ENCODE peak calls at places on chromosome 4, in seven cellular contexts. B, Z, J, V, F, K and E are unnamed samples.

GRCh38 chr4:2290974-2291704 is 29.2 kb upstream of the MXD4 start:
- DNase-seq in B (no peak), Z (no peak), J (no peak), V (no peak), F (no peak), K (no peak), E (no peak)

GRCh38 chr4:88382621-88383020 is 4.0 kb downstream of the HERC6 start:
- DNase-seq in B (no peak), Z (peak; percentile 63), J (no peak), V (no peak), F (peak; percentile 84), K (no peak), E (no peak)

GRCh38 chr4:61070269-61070668 is 129.9 kb upstream of the ADGRL3 start:
- DNase-seq in B (no peak), Z (no peak), J (no peak), V (no peak), F (no peak), K (no peak), E (no peak)

GRCh38 chr4:176385601-176386000 is 65.8 kb downstream of the SPCS3 start:
- DNase-seq in B (no peak), Z (no peak), J (no peak), V (no peak), F (no peak), K (no peak), E (no peak)

GRCh38 chr4:48949518-48950207 is 36.4 kb upstream of the CWH43 start:
- DNase-seq in B (no peak), Z (peak; percentile 90), J (no peak), V (no peak), F (no peak), K (no peak), E (no peak)

GRCh38 chr4:128284317-128284716 is 3.3 kb downstream of the PGRMC2 start:
- DNase-seq in B (no peak), Z (no peak), J (no peak), V (no peak), F (no peak), K (no peak), E (no peak)

GRCh38 chr4:126859314-126859713 is 773.4 kb upstream of the INTU start:
- DNase-seq in B (no peak), Z (no peak), J (no peak), V (no peak), F (no peak), K (no peak), E (no peak)

GRCh38 chr4:83207497-83208105 is 77.0 kb downstream of the COQ2 start:
- DNase-seq in B (no peak), Z (peak; percentile 32), J (no peak), V (peak; percentile 83), F (no peak), K (no peak), E (peak; percentile 87)

GRCh38 chr4:101284546-101284945 is 62.8 kb downstream of the PPP3CA start:
- DNase-seq in B (no peak), Z (no peak), J (no peak), V (no peak), F (no peak), K (no peak), E (no peak)

GRCh38 chr4:147139455-147140198 is 194.0 kb upstream of the TTC29 start:
- DNase-seq in B (no peak), Z (no peak), J (no peak), V (no peak), F (no peak), K (no peak), E (no peak)

GRCh38 chr4:2127609-2128300 is 68.6 kb downstream of the NAT8L start:
- DNase-seq in B (no peak), Z (no peak), J (no peak), V (no peak), F (no peak), K (no peak), E (no peak)

GRCh38 chr4:136918772-136919171 is 613.5 kb downstream of the PCDH18 start:
- DNase-seq in B (no peak), Z (no peak), J (no peak), V (no peak), F (no peak), K (no peak), E (no peak)

GRCh38 chr4:19844436-19844835 is 407.3 kb upstream of the SLIT2 start:
- DNase-seq in B (peak; percentile 8), Z (no peak), J (no peak), V (no peak), F (no peak), K (peak; percentile 37), E (no peak)

GRCh38 chr4:153005914-153006381 is 69.8 kb downstream of the FHDC1 start:
- DNase-seq in B (no peak), Z (no peak), J (no peak), V (no peak), F (no peak), K (no peak), E (no peak)

GRCh38 chr4:186746581-186746980 is 22.9 kb upstream of the FAT1 start:
- DNase-seq in B (no peak), Z (peak; percentile 19), J (no peak), V (no peak), F (no peak), K (no peak), E (peak; percentile 58)

GRCh38 chr4:118282692-118283091 is 70.1 kb downstream of the PRSS12 start:
- DNase-seq in B (no peak), Z (peak; percentile 88), J (no peak), V (no peak), F (no peak), K (no peak), E (no peak)

GRCh38 chr4:6292376-6293096 is 22.9 kb downstream of the WFS1 start:
- DNase-seq in B (no peak), Z (no peak), J (no peak), V (no peak), F (no peak), K (no peak), E (no peak)

GRCh38 chr4:8211229-8211628 is 12.1 kb downstream of the SH3TC1 start:
- DNase-seq in B (no peak), Z (no peak), J (no peak), V (no peak), F (no peak), K (no peak), E (no peak)

GRCh38 chr4:132770776-132771175 is 378.3 kb upstream of the PCDH10 start:
- DNase-seq in B (no peak), Z (no peak), J (no peak), V (no peak), F (no peak), K (no peak), E (no peak)

GRCh38 chr4:157425897-157426296 is 205.4 kb downstream of the GRIA2 start:
- DNase-seq in B (no peak), Z (no peak), J (no peak), V (no peak), F (no peak), K (no peak), E (no peak)

GRCh38 chr4:121728798-121729226 is 32.0 kb upstream of the ANXA5 start:
- DNase-seq in B (no peak), Z (peak; percentile 77), J (no peak), V (no peak), F (no peak), K (no peak), E (peak; percentile 80)

GRCh38 chr4:85475631-85476233 is 782 bp downstream of the ARHGAP24 start:
- DNase-seq in B (peak; percentile 43), Z (no peak), J (peak; percentile 50), V (no peak), F (no peak), K (peak; percentile 48), E (no peak)

GRCh38 chr4:123244233-123244632 is 152.4 kb upstream of the SPRY1 start:
- DNase-seq in B (peak; percentile 65), Z (peak; percentile 85), J (peak; percentile 58), V (no peak), F (no peak), K (peak; percentile 49), E (no peak)

GRCh38 chr4:185405296-185405999 is 8.8 kb downstream of the ANKRD37 start:
- DNase-seq in B (no peak), Z (no peak), J (no peak), V (no peak), F (no peak), K (no peak), E (no peak)

GRCh38 chr4:151659631-151660030 is 101.2 kb downstream of the GATB start:
- DNase-seq in B (no peak), Z (no peak), J (peak; percentile 79), V (no peak), F (no peak), K (no peak), E (no peak)

GRCh38 chr4:87819281-87819919 is 13.4 kb upstream of the MEPE start:
- DNase-seq in B (no peak), Z (peak; percentile 90), J (no peak), V (no peak), F (no peak), K (no peak), E (peak; percentile 89)

GRCh38 chr4:93313207-93313606 is 515.3 kb upstream of the ATOH1 start:
- DNase-seq in B (no peak), Z (peak; percentile 38), J (no peak), V (no peak), F (no peak), K (no peak), E (no peak)

GRCh38 chr4:150078996-150079581 is 844 bp downstream of the DCLK2 start:
- DNase-seq in B (peak; percentile 34), Z (peak; percentile 5), J (peak; percentile 51), V (no peak), F (no peak), K (peak; percentile 39), E (peak; percentile 54)

GRCh38 chr4:175146799-175147198 is 228.6 kb downstream of the ADAM29 start:
- DNase-seq in B (no peak), Z (no peak), J (peak; percentile 28), V (no peak), F (no peak), K (no peak), E (no peak)

GRCh38 chr4:175147233-175147632 is 229.1 kb downstream of the ADAM29 start:
- DNase-seq in B (no peak), Z (no peak), J (no peak), V (no peak), F (no peak), K (no peak), E (no peak)
- H3K9me3 ChIP-seq in B (no peaks in the 10 kb centered on the region), Z (no peaks in the 10 kb centered on the region), J (no peaks in the 10 kb centered on the region), V (no peaks in the 10 kb centered on the region), F (no peaks in the 10 kb centered on the region), K (peaks cover 19% of the 10 kb centered on the region), E (no peaks in the 10 kb centered on the region)

GRCh38 chr4:37244583-37245390 is at the start of gene NWD2:
- DNase-seq in B (no peak), Z (peak; percentile 16), J (peak; percentile 42), V (no peak), F (no peak), K (no peak), E (no peak)
- H3K4me3 ChIP-seq in B (peak within 1 kb of the TSS; percentile 34), Z (no peak within 1 kb of the TSS), J (peak within 1 kb of the TSS; percentile 18), V (no peak within 1 kb of the TSS), F (no peak within 1 kb of the TSS), K (no peak within 1 kb of the TSS), E (no peak within 1 kb of the TSS)

DNA sequence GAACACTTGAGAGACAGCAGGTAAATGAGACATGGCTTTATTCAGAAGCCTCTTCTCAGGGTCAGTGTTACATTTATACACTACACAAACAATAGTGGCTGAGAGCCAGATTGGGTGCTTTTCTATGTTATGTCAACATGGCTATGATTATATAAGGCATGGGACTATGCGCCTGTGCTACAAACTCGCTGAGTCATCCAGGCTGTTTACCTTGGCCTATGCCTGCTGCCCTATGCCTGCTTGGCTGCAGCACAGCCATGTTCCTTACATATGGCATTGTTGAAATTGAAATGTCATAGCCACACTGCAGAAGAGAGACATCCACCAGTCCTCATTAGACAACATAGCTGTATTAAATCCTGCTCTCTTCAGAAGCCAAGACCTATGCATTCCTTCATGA is 236.3 kb upstream of the NWD2 start:
- DNase-seq in B (no peak), Z (no peak), J (no peak), V (no peak), F (no peak), K (no peak), E (peak; percentile 32)
- H3K27me3 ChIP-seq in B (no peaks in the 10 kb centered on the region), Z (no peaks in the 10 kb centered on the region), J (no peaks in the 10 kb centered on the region), V (no peaks in the 10 kb centered on the region), F (no peaks in the 10 kb centered on the region), K (no peaks in the 10 kb centered on the region), E (no peaks in the 10 kb centered on the region)

GRCh38 chr4:183384983-183385382 is 59.5 kb upstream of the CDKN2AIP start:
- DNase-seq in B (no peak), Z (no peak), J (no peak), V (no peak), F (no peak), K (no peak), E (no peak)
- H3K9me3 ChIP-seq in B (no peaks in the 10 kb centered on the region), Z (peaks cover 5% of the 10 kb centered on the region), J (no peaks in the 10 kb centered on the region), V (peaks cover 11% of the 10 kb centered on the region), F (no peaks in the 10 kb centered on the region), K (peaks cover 22% of the 10 kb centered on the region), E (peaks cover 7% of the 10 kb centered on the region)